ENCODE peak calls at places on chromosomes 7 and 10, in nine cellular contexts. B is stimulated activated CD8-positive, alpha-beta memory T cell treated with anti-CD3 and anti-CD28 coated beads, Interleukin-4, amount 100 ng/mL, for 48 hours; F is activated CD4-positive, alpha-beta T cell treated with anti-CD3 and anti-CD28 coated beads for 4 hours; U is fibroblast of the aortic adventitia; J is EH; O is MM.1S; Q is T-helper 9 cell; G is T-helper 17 cell; L is lower leg skin. E is an unnamed sample.

GRCh38 chr7:37045786-37046185 is 321.5 kb upstream of the AOAH start:
- DNase-seq in J (no peak), Q (no peak), O (no peak), G (no peak), F (no peak), B (no peak), L (no peak), U (peak), E (no peak)

GRCh38 chr7:21269021-21269420 is 158.9 kb upstream of the SP4 start:
- DNase-seq in B (no peak), J (no peak), Q (no peak), G (no peak), O (no peak), F (no peak), U (no peak), L (no peak), E (no peak)

GRCh38 chr10:844552-844951 is 87.0 kb downstream of the LARP4B start:
- DNase-seq in U (peak), J (peak), F (no peak), O (no peak), B (no peak), G (no peak), L (no peak), Q (no peak), E (no peak)

GRCh38 chr7:1659696-1660095 is 10.4 kb upstream of the ELFN1 start:
- DNase-seq in Q (no peak), O (no peak), B (no peak), U (peak), G (no peak), L (peak), J (peak), F (no peak), E (no peak)

GRCh38 chr10:72126184-72126871 is 38.0 kb upstream of the SPOCK2 start:
- DNase-seq in L (no peak), O (peak), U (peak), G (no peak), F (peak), B (no peak), Q (no peak), J (peak), E (no peak)

GRCh38 chr7:46179211-46179610 is 258.1 kb upstream of the IGFBP3 start:
- DNase-seq in Q (no peak), L (peak), J (peak), F (no peak), G (no peak), B (no peak), U (no peak), O (no peak), E (no peak)

GRCh38 chr7:103437623-103438022 is 8.4 kb downstream of the SLC26A5 start:
- DNase-seq in J (no peak), Q (no peak), L (no peak), O (no peak), U (no peak), G (no peak), B (no peak), F (no peak), E (no peak)

GRCh38 chr7:80393786-80394185 is 118.1 kb downstream of the GNAT3 start:
- DNase-seq in F (no peak), G (no peak), Q (no peak), L (no peak), U (no peak), O (no peak), B (no peak), J (no peak), E (no peak)

GRCh38 chr10:129767751-129768150 is 196.3 kb downstream of the EBF3 start:
- DNase-seq in L (no peak), G (no peak), Q (no peak), O (no peak), F (no peak), B (no peak), J (no peak), U (no peak), E (no peak)

GRCh38 chr10:14366760-14367159 is 36.0 kb upstream of the FRMD4A start:
- DNase-seq in L (no peak), F (no peak), U (no peak), O (no peak), Q (no peak), B (no peak), J (peak), G (no peak), E (no peak)

GRCh38 chr10:24453404-24453830 is 244.5 kb downstream of the KIAA1217 start:
- DNase-seq in U (peak), Q (no peak), J (peak), G (no peak), B (no peak), L (no peak), F (no peak), O (no peak), E (no peak)

GRCh38 chr7:35571596-35572240 is 123.2 kb downstream of the HERPUD2 start:
- DNase-seq in F (no peak), O (no peak), Q (no peak), U (no peak), G (no peak), J (no peak), B (no peak), L (no peak), E (no peak)

GRCh38 chr7:47035522-47035921 is 546.4 kb downstream of the TNS3 start:
- DNase-seq in F (no peak), G (no peak), Q (no peak), B (no peak), U (peak), L (no peak), O (no peak), J (no peak), E (no peak)

GRCh38 chr10:96651998-96652431 is 65.2 kb upstream of the TM9SF3 start:
- DNase-seq in J (no peak), G (no peak), O (no peak), U (no peak), L (no peak), B (peak), Q (no peak), F (peak), E (no peak)

GRCh38 chr10:78470267-78471103 is 436.8 kb downstream of the RPS24 start:
- DNase-seq in Q (no peak), O (no peak), L (peak), G (no peak), U (no peak), F (no peak), B (no peak), J (peak), E (no peak)

GRCh38 chr7:102288285-102288930 is 1.7 kb downstream of the SH2B2 start:
- DNase-seq in F (no peak), L (no peak), O (peak), J (peak), B (peak), G (no peak), U (no peak), Q (no peak), E (no peak)

GRCh38 chr10:82942572-82943091 is 1067.6 kb downstream of the NRG3 start:
- DNase-seq in J (peak), L (no peak), Q (no peak), G (no peak), O (no peak), F (no peak), B (no peak), U (peak), E (peak)

GRCh38 chr7:38020134-38020533 is 99.7 kb downstream of the EPDR1 start:
- DNase-seq in Q (no peak), J (no peak), L (no peak), G (no peak), U (peak), O (no peak), B (no peak), F (no peak), E (no peak)

GRCh38 chr10:105041956-105042355 is 400.9 kb downstream of the SORCS3 start:
- DNase-seq in Q (no peak), L (no peak), B (no peak), U (no peak), G (no peak), J (no peak), O (no peak), F (no peak), E (no peak)

GRCh38 chr10:133275683-133276092 is 980 bp downstream of the ADAM8 start:
- DNase-seq in J (no peak), B (peak), Q (peak), G (no peak), F (peak), U (no peak), L (no peak), O (peak), E (no peak)

GRCh38 chr10:126421745-126422144 is 33.5 kb upstream of the ADAM12 start:
- DNase-seq in B (no peak), F (no peak), J (peak), U (peak), Q (no peak), O (no peak), L (no peak), G (no peak), E (no peak)

GRCh38 chr7:114723308-114723707 is 198.6 kb upstream of the MDFIC start:
- DNase-seq in O (no peak), L (no peak), B (no peak), F (no peak), J (no peak), G (no peak), Q (no peak), U (no peak), E (no peak)

GRCh38 chr7:30977896-30978564 is 14.3 kb downstream of the GHRHR start:
- DNase-seq in G (no peak), F (no peak), Q (no peak), L (no peak), O (peak), B (peak), J (peak), U (peak), E (no peak)

GRCh38 chr7:28315565-28316420 is 96.5 kb upstream of the CREB5 start:
- DNase-seq in B (no peak), O (no peak), L (peak), G (no peak), U (peak), F (no peak), J (peak), Q (no peak), E (peak)

GRCh38 chr7:74292757-74293576 is 3.8 kb downstream of the CLIP2 start:
- DNase-seq in L (no peak), B (no peak), G (no peak), O (no peak), J (no peak), Q (no peak), F (no peak), U (no peak), E (no peak)

GRCh38 chr7:129578829-129579228 is 32.7 kb upstream of the NRF1 start:
- DNase-seq in J (no peak), G (no peak), O (no peak), F (no peak), Q (no peak), B (no peak), U (no peak), L (no peak), E (no peak)